ENCODE peak calls at places on chromosomes 5 and 9, in eight cellular contexts. O is fibroblast of mammary gland; S is PC-3; Y is tibial artery; C is activated CD4-positive, CD25-positive, alpha-beta regulatory T cell treated with anti-CD3 and anti-CD28 coated beads, Interleukin-2, amount 50 U/mL, for 72 hours; I is adipocyte; G is ovary; R is aorta. N is an unnamed sample.

GRCh38 chr5:171639966-171640365 is 145.7 kb upstream of the SMIM23 start:
- DNase-seq in O (peak; percentile 31), S (no peak), Y (no peak), C (no peak), I (peak; percentile 54), G (no peak), R (no peak), N (no peak)

GRCh38 chr5:78649220-78649700 is 688 bp upstream of the LHFPL2 start:
- DNase-seq in O (peak; percentile 29), S (peak; percentile 21), Y (no peak), C (no peak), I (no peak), G (peak; percentile 58), R (no peak), N (peak; percentile 14)

GRCh38 chr9:133090187-133090586 is 28.4 kb downstream of the CEL start:
- DNase-seq in O (no peak), S (no peak), Y (peak; percentile 19), C (no peak), I (no peak), G (no peak), R (no peak), N (no peak)

GRCh38 chr5:107874810-107875209 is 204.1 kb upstream of the EFNA5 start:
- DNase-seq in O (peak; percentile 45), S (peak; percentile 54), Y (no peak), C (no peak), I (no peak), G (no peak), R (no peak), N (peak; percentile 8)

GRCh38 chr5:146283344-146283761 is 55.3 kb upstream of the POU4F3 start:
- DNase-seq in O (peak; percentile 83), S (peak; percentile 97), Y (no peak), C (no peak), I (peak; percentile 80), G (no peak), R (no peak), N (peak; percentile 89)

GRCh38 chr5:132372122-132372521 is 2.6 kb downstream of the SLC22A5 start:
- DNase-seq in O (no peak), S (no peak), Y (no peak), C (no peak), I (no peak), G (no peak), R (no peak), N (no peak)

GRCh38 chr9:26054600-26055516 is 376.6 kb upstream of the TUSC1 start:
- DNase-seq in O (peak; percentile 23), S (peak; percentile 50), Y (no peak), C (no peak), I (peak; percentile 25), G (no peak), R (no peak), N (peak; percentile 19)

GRCh38 chr9:22103650-22104575 is 94.8 kb upstream of the CDKN2B start:
- DNase-seq in O (peak; percentile 71), S (peak; percentile 57), Y (no peak), C (no peak), I (peak; percentile 57), G (no peak), R (no peak), N (no peak)

GRCh38 chr9:134333234-134333873 is 7.1 kb downstream of the RXRA start:
- DNase-seq in O (no peak), S (no peak), Y (no peak), C (no peak), I (no peak), G (no peak), R (no peak), N (no peak)

GRCh38 chr9:34554211-34555001 is 31.6 kb upstream of the ENHO start:
- DNase-seq in O (no peak), S (no peak), Y (peak; percentile 32), C (no peak), I (no peak), G (peak; percentile 35), R (peak; percentile 33), N (no peak)

GRCh38 chr9:100064872-100065581 is 33.8 kb downstream of the ERP44 start:
- DNase-seq in O (peak; percentile 85), S (peak; percentile 77), Y (no peak), C (no peak), I (peak; percentile 65), G (no peak), R (no peak), N (peak; percentile 61)

GRCh38 chr5:157519579-157520253 is 55.9 kb downstream of the ADAM19 start:
- DNase-seq in O (no peak), S (no peak), Y (peak; percentile 23), C (no peak), I (no peak), G (no peak), R (no peak), N (no peak)

GRCh38 chr5:14513266-14513665 is 68.3 kb upstream of the OTULINL start:
- DNase-seq in O (peak; percentile 13), S (no peak), Y (no peak), C (no peak), I (no peak), G (no peak), R (peak; percentile 12), N (no peak)

GRCh38 chr5:133404724-133405123 is 207.6 kb downstream of the FSTL4 start:
- DNase-seq in O (peak; percentile 22), S (peak; percentile 20), Y (no peak), C (no peak), I (no peak), G (no peak), R (no peak), N (peak; percentile 52)

GRCh38 chr5:140322751-140323731 is 20.1 kb upstream of the PFDN1 start:
- DNase-seq in O (peak; percentile 94), S (peak; percentile 93), Y (no peak), C (no peak), I (peak; percentile 65), G (peak; percentile 50), R (no peak), N (no peak)

GRCh38 chr5:172282277-172283019 is 1.1 kb downstream of the UBTD2 start:
- DNase-seq in O (peak; percentile 24), S (peak; percentile 91), Y (no peak), C (no peak), I (peak; percentile 38), G (no peak), R (no peak), N (peak; percentile 36)

GRCh38 chr5:89440670-89441069 is 557.7 kb upstream of the MEF2C start:
- DNase-seq in O (no peak), S (no peak), Y (no peak), C (no peak), I (no peak), G (no peak), R (no peak), N (no peak)

GRCh38 chr9:81841326-81841725 is 86.9 kb upstream of the SPATA31D4 start:
- DNase-seq in O (no peak), S (no peak), Y (no peak), C (no peak), I (no peak), G (no peak), R (no peak), N (no peak)

GRCh38 chr9:16656432-16657169 is 213.9 kb downstream of the BNC2 start:
- DNase-seq in O (no peak), S (peak; percentile 4), Y (no peak), C (no peak), I (no peak), G (no peak), R (no peak), N (no peak)

GRCh38 chr5:174315471-174315870 is 270.0 kb downstream of the NSG2 start:
- DNase-seq in O (no peak), S (no peak), Y (no peak), C (no peak), I (no peak), G (no peak), R (peak; percentile 49), N (no peak)

GRCh38 chr5:14872070-14872989 is 752 bp upstream of the ANKH start:
- DNase-seq in O (peak; percentile 37), S (peak; percentile 34), Y (peak; percentile 83), C (peak; percentile 62), I (peak; percentile 83), G (peak; percentile 79), R (peak; percentile 90), N (peak; percentile 27)

GRCh38 chr5:16265141-16265540 is 85.5 kb upstream of the MARCHF11 start:
- DNase-seq in O (no peak), S (no peak), Y (no peak), C (no peak), I (no peak), G (no peak), R (no peak), N (no peak)

GRCh38 chr5:133240425-133241091 is 188.7 kb downstream of the HSPA4 start:
- DNase-seq in O (peak; percentile 98), S (peak; percentile 91), Y (no peak), C (peak; percentile 36), I (peak; percentile 75), G (no peak), R (no peak), N (peak; percentile 99)

GRCh38 chr5:134511796-134512660 is 13.4 kb upstream of the JADE2 start:
- DNase-seq in O (peak; percentile 75), S (peak; percentile 53), Y (peak; percentile 74), C (no peak), I (peak; percentile 49), G (peak; percentile 88), R (peak; percentile 84), N (peak; percentile 95)

GRCh38 chr9:29613773-29614172 is 2040.5 kb upstream of the C9orf72 start:
- DNase-seq in O (no peak), S (no peak), Y (no peak), C (no peak), I (no peak), G (no peak), R (no peak), N (no peak)

GRCh38 chr5:40191041-40191550 is 488.6 kb upstream of the PTGER4 start:
- DNase-seq in O (peak; percentile 24), S (no peak), Y (no peak), C (no peak), I (no peak), G (no peak), R (no peak), N (no peak)

GRCh38 chr9:133717113-133718031 is 20.8 kb downstream of the SARDH start:
- DNase-seq in O (no peak), S (no peak), Y (peak; percentile 59), C (no peak), I (no peak), G (no peak), R (peak; percentile 64), N (no peak)

GRCh38 chr5:150632305-150633160 is 7.9 kb upstream of the SYNPO start:
- DNase-seq in O (peak; percentile 64), S (no peak), Y (no peak), C (no peak), I (peak; percentile 41), G (no peak), R (no peak), N (no peak)

GRCh38 chr5:54049963-54050362 is 260.4 kb downstream of the ARL15 start:
- DNase-seq in O (peak; percentile 15), S (no peak), Y (no peak), C (no peak), I (peak; percentile 76), G (no peak), R (no peak), N (no peak)

GRCh38 chr9:85522459-85523092 is 219.2 kb downstream of the AGTPBP1 start:
- DNase-seq in O (peak; percentile 42), S (no peak), Y (no peak), C (no peak), I (peak; percentile 43), G (peak; percentile 39), R (peak; percentile 81), N (no peak)